ENCODE peak calls at places on chromosome 18, in five cellular contexts. J is GM23338; I is midbrain; M is CD4-positive, alpha-beta T cell; G is NCI-H510A treated with DMSO at 0.1 percent for 48 hours. K is an unnamed sample.

GRCh38 chr18:41864216-41864615 is 90.8 kb upstream of the PIK3C3 start:
- DNase-seq in J (peak), I (no peak), M (no peak), G (no peak), K (no peak)

GRCh38 chr18:63590368-63590767 is 3.2 kb downstream of the SERPINB13 start:
- DNase-seq in J (no peak), I (no peak), M (no peak), G (no peak), K (no peak)

GRCh38 chr18:51077217-51077616 is 47.2 kb downstream of the SMAD4 start:
- DNase-seq in J (no peak), I (no peak), M (no peak), G (no peak), K (no peak)

GRCh38 chr18:44579028-44579692 is 101.5 kb upstream of the SETBP1 start:
- DNase-seq in J (peak), I (no peak), M (no peak), G (no peak), K (no peak)

GRCh38 chr18:73777356-73778051 is 370.1 kb downstream of the FBXO15 start:
- DNase-seq in J (no peak), I (no peak), M (no peak), G (no peak), K (no peak)

GRCh38 chr18:70005580-70005979 is 57.9 kb upstream of the CD226 start:
- DNase-seq in J (no peak), I (no peak), M (no peak), G (peak), K (no peak)

GRCh38 chr18:12315481-12315880 is 7.4 kb downstream of the TUBB6 start:
- DNase-seq in J (no peak), I (no peak), M (no peak), G (no peak), K (no peak)

GRCh38 chr18:55334875-55335274 is 253.1 kb downstream of the TCF4 start:
- DNase-seq in J (no peak), I (no peak), M (no peak), G (no peak), K (no peak)

GRCh38 chr18:11851156-11852047 is at the start of gene CHMP1B:
- DNase-seq in J (peak), I (peak), M (peak), G (peak), K (peak)

GRCh38 chr18:70422061-70422965 is 133.5 kb downstream of the SOCS6 start:
- DNase-seq in J (no peak), I (peak), M (no peak), G (peak), K (no peak)

GRCh38 chr18:63000839-63001238 is 285.5 kb downstream of the PHLPP1 start:
- DNase-seq in J (no peak), I (no peak), M (no peak), G (no peak), K (no peak)